ENCODE peak calls at places on chromosomes 3 and 15, in four cellular contexts. P, A, W and L are unnamed samples.

GRCh38 chr3:186141776-186142175 is 32.9 kb upstream of the ETV5 start:
- DNase-seq in A (no peak), W (no peak), P (no peak), L (no peak)

GRCh38 chr3:74766405-74766804 is 151.9 kb upstream of the CNTN3 start:
- DNase-seq in P (no peak), A (no peak), W (no peak), L (no peak)

GRCh38 chr3:45943207-45943846 is at the start of gene CXCR6:
- DNase-seq in P (no peak), W (no peak), A (no peak), L (no peak)

GRCh38 chr3:126187920-126188319 is 7.5 kb upstream of the ALDH1L1 start:
- DNase-seq in W (no peak), A (no peak), P (no peak), L (no peak)

GRCh38 chr3:52704611-52705437 is 767 bp downstream of the GLT8D1 start:
- DNase-seq in A (no peak), W (peak; percentile 10), P (peak; percentile 54), L (peak; percentile 44)

GRCh38 chr3:129343643-129344360 is 65.1 kb downstream of the HMCES start:
- DNase-seq in P (peak; percentile 64), W (peak; percentile 64), A (no peak), L (peak; percentile 62)

GRCh38 chr3:165532851-165533250 is 304.4 kb downstream of the BCHE start:
- DNase-seq in P (no peak), A (no peak), W (no peak), L (no peak)

GRCh38 chr15:55343168-55343567 is 24.1 kb downstream of the PIGB start:
- DNase-seq in W (no peak), A (no peak), P (no peak), L (no peak)

GRCh38 chr15:99564221-99565030 is 1.4 kb upstream of the MEF2A start:
- DNase-seq in P (peak; percentile 59), A (no peak), W (peak; percentile 53), L (no peak)

GRCh38 chr3:73623316-73623715 is 1.4 kb downstream of the PDZRN3 start:
- DNase-seq in P (no peak), A (no peak), W (peak; percentile 34), L (peak; percentile 32)

GRCh38 chr15:35693887-35694286 is 147.9 kb upstream of the DPH6 start:
- DNase-seq in P (no peak), W (peak; percentile 58), A (no peak), L (no peak)

GRCh38 chr3:142450881-142451280 is 3.0 kb upstream of the XRN1 start:
- DNase-seq in A (no peak), W (no peak), P (no peak), L (no peak)

GRCh38 chr3:110846971-110847370 is 224.6 kb upstream of the NECTIN3 start:
- DNase-seq in P (no peak), W (no peak), A (no peak), L (no peak)

GRCh38 chr3:181488536-181488935 is 223.2 kb upstream of the SOX2 start:
- DNase-seq in W (no peak), P (no peak), A (no peak), L (no peak)

GRCh38 chr15:67595572-67595971 is 53.1 kb downstream of the MAP2K5 start:
- DNase-seq in P (no peak), W (no peak), A (no peak), L (no peak)

GRCh38 chr15:67606742-67607141 is 64.2 kb downstream of the MAP2K5 start:
- DNase-seq in P (no peak), W (no peak), A (no peak), L (no peak)

GRCh38 chr15:67603063-67603462 is 60.6 kb downstream of the MAP2K5 start:
- DNase-seq in A (no peak), W (no peak), P (no peak), L (no peak)

GRCh38 chr15:67601008-67601620 is 58.6 kb downstream of the MAP2K5 start:
- DNase-seq in W (no peak), A (no peak), P (no peak), L (no peak)
- H3K9me3 ChIP-seq in W (no peaks in the 10 kb centered on the region), A (no peaks in the 10 kb centered on the region), P (no peaks in the 10 kb centered on the region), L (no peaks in the 10 kb centered on the region)

GRCh38 chr3:27194494-27194893 is 174.7 kb downstream of the NEK10 start:
- DNase-seq in W (no peak), P (no peak), A (no peak), L (no peak)
- H3K4me3 ChIP-seq in W (no peak overlapping the region), P (no peak overlapping the region), A (no peak overlapping the region), L (no peak overlapping the region)

DNA sequence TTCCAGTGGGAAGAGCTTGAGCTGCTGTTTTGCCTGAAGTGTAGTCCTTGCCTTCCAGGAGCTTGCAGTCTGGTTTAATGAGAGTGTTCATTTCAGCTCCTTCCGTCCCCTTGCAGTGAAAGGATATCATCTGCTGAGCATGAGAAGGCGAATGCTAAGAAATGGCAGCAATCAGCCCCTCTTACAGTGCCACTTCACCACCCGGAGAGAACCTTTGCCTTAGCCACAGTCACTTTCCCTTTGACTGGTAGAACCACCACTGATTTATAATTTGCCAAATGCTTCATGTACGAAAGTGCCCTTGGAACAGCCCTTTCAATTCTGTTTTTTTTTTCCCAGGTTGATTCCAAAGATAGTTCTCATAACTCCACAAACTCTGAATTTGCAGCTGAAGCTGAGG is 11.5 kb downstream of the TATDN2 start:
- DNase-seq in W (no peak), A (no peak), P (no peak), L (no peak)
- H3K4me1 ChIP-seq in W (peaks cover 7% of the 10 kb centered on the region), A (no peaks in the 10 kb centered on the region), P (peaks cover 9% of the 10 kb centered on the region), L (no peaks in the 10 kb centered on the region)

GRCh38 chr15:20345401-20345958 is 196.1 kb downstream of the GOLGA6L6 start:
- DNase-seq in A (no peak), W (no peak), P (peak; percentile 52), L (peak; percentile 8)

GRCh38 chr15:20348291-20348899 is 193.2 kb downstream of the GOLGA6L6 start:
- DNase-seq in P (no peak), A (peak; percentile 48), W (no peak), L (no peak)

GRCh38 chr15:20344601-20345400 is 196.8 kb downstream of the GOLGA6L6 start:
- DNase-seq in W (no peak), A (peak; percentile 49), P (peak; percentile 48), L (peak; percentile 44)

GRCh38 chr15:20348900-20349773 is 192.5 kb downstream of the GOLGA6L6 start:
- DNase-seq in P (peak; percentile 59), A (peak; percentile 53), W (no peak), L (peak; percentile 90)

DNA sequence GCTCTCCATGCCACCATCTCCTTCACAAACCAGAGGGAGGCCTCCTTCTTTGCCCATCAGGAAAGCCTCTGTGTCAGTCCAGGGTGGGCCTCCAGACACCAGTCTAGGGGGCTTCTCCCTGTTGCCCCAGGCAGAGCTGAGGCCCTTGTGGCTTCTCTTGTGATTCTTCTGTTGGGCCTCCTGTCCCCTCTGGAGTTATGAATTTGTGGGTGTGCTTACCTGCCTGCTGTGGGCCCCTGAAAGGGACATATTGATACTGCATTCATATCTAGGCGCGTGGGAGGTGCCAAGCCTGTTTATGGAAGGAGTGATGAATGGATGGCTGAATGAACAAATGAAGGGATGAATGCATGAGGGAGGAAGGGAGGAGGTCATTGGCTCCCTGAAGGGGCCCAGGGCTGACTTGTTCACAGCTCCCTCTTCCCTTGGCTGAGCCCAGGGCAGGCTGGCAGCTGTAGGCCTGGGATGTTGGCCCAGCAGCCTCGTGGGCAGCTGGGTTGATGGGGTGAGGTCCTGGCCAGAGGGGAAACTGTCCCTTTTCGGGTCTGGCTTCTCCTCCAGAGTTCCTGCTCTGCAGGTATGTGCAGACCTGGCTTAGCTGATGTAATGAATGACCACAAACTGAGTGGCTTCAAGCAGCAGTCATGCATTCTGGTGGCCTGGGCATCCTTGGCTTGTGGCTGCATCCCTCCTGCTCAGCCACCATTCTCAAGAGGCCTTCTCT is 195.4 kb downstream of the GOLGA6L6 start:
- DNase-seq in P (peak; percentile 53), A (peak; percentile 46), W (no peak), L (peak; percentile 70)
- H3K9me3 ChIP-seq in P (no peaks in the 10 kb centered on the region), A (peaks cover 29% of the 10 kb centered on the region), W (peaks cover 46% of the 10 kb centered on the region), L (no peaks in the 10 kb centered on the region)

GRCh38 chr3:61233828-61234227 is 17.4 kb downstream of the FHIT start:
- DNase-seq in A (no peak), P (no peak), W (no peak), L (no peak)
- H3K4me3 ChIP-seq in A (no peak overlapping the region), P (no peak overlapping the region), W (no peak overlapping the region), L (no peak overlapping the region)

GRCh38 chr15:63920504-63921178 is 86.9 kb upstream of the HERC1 start:
- DNase-seq in P (no peak), A (no peak), W (no peak), L (no peak)
- H3K4me1 ChIP-seq in P (peaks cover 17% of the 10 kb centered on the region), A (no peaks in the 10 kb centered on the region), W (peaks cover 9% of the 10 kb centered on the region), L (peaks cover 4% of the 10 kb centered on the region)

GRCh38 chr15:25056484-25057429 is 102.0 kb downstream of the SNRPN start:
- DNase-seq in W (no peak), P (no peak), A (no peak), L (peak; percentile 9)
- H3K9me3 ChIP-seq in W (peaks cover 14% of the 10 kb centered on the region), P (peaks cover 92% of the 10 kb centered on the region), A (peaks cover 100% of the 10 kb centered on the region), L (no peaks in the 10 kb centered on the region)

GRCh38 chr3:183178512-183178832 is 15.9 kb upstream of the LAMP3 start:
- DNase-seq in A (no peak), W (no peak), P (no peak), L (no peak)

GRCh38 chr3:183180765-183181295 is 18.3 kb upstream of the LAMP3 start:
- DNase-seq in A (no peak), P (no peak), W (no peak), L (no peak)

GRCh38 chr3:183178833-183179549 is 16.5 kb upstream of the LAMP3 start:
- DNase-seq in P (peak; percentile 58), A (no peak), W (peak; percentile 64), L (peak; percentile 80)

GRCh38 chr3:183181606-183182005 is 19.1 kb upstream of the LAMP3 start:
- DNase-seq in P (no peak), W (no peak), A (no peak), L (no peak)

GRCh38 chr3:183180105-183180763 is 17.7 kb upstream of the LAMP3 start:
- DNase-seq in P (no peak), W (peak; percentile 15), A (no peak), L (no peak)
- H3K4me3 ChIP-seq in P (no peak overlapping the region), W (no peak overlapping the region), A (no peak overlapping the region), L (no peak overlapping the region)

GRCh38 chr3:194132465-194133358 is 3.2 kb upstream of the HES1 start:
- DNase-seq in W (no peak), A (no peak), P (no peak), L (no peak)
- H3K4me1 ChIP-seq in W (peaks cover 31% of the 10 kb centered on the region), A (peaks cover 15% of the 10 kb centered on the region), P (peaks cover 27% of the 10 kb centered on the region), L (peaks cover 24% of the 10 kb centered on the region)